ENCODE peak calls at places on chromosomes 11 and 22, in eight cellular contexts. One of them, this sample, is unnamed.

GRCh38 chr22:38106814-38107578 is 3.5 kb downstream of the BAIAP2L2 start:
- DNase-seq in endodermal cell: no peak
- DNase-seq in CD8-positive, alpha-beta memory T cell: no peak
- DNase-seq in esophagus squamous epithelium: no peak
- DNase-seq in coronary artery: no peak
- DNase-seq in lung: no peak
- DNase-seq in pancreas: no peak
- DNase-seq in endothelial cell of umbilical vein: no peak
- DNase-seq in this sample: no peak

GRCh38 chr11:29578806-29579205 is 438.0 kb downstream of the KCNA4 start:
- DNase-seq in endodermal cell: peak
- DNase-seq in CD8-positive, alpha-beta memory T cell: no peak
- DNase-seq in esophagus squamous epithelium: no peak
- DNase-seq in coronary artery: no peak
- DNase-seq in lung: no peak
- DNase-seq in pancreas: no peak
- DNase-seq in endothelial cell of umbilical vein: no peak
- DNase-seq in this sample: no peak

GRCh38 chr11:116614306-116615210 is 158.2 kb downstream of the BUD13 start:
- DNase-seq in endodermal cell: peak
- DNase-seq in CD8-positive, alpha-beta memory T cell: no peak
- DNase-seq in esophagus squamous epithelium: no peak
- DNase-seq in coronary artery: peak
- DNase-seq in lung: no peak
- DNase-seq in pancreas: no peak
- DNase-seq in endothelial cell of umbilical vein: no peak
- DNase-seq in this sample: no peak

GRCh38 chr22:31332886-31333285 is 13.3 kb downstream of the PATZ1 start:
- DNase-seq in endodermal cell: no peak
- DNase-seq in CD8-positive, alpha-beta memory T cell: no peak
- DNase-seq in esophagus squamous epithelium: no peak
- DNase-seq in coronary artery: no peak
- DNase-seq in lung: no peak
- DNase-seq in pancreas: no peak
- DNase-seq in endothelial cell of umbilical vein: no peak
- DNase-seq in this sample: no peak

GRCh38 chr22:38180841-38181452 is 683 bp downstream of the PLA2G6 start:
- DNase-seq in endodermal cell: peak
- DNase-seq in CD8-positive, alpha-beta memory T cell: no peak
- DNase-seq in esophagus squamous epithelium: no peak
- DNase-seq in coronary artery: no peak
- DNase-seq in lung: peak
- DNase-seq in pancreas: no peak
- DNase-seq in endothelial cell of umbilical vein: peak
- DNase-seq in this sample: no peak

GRCh38 chr22:24981066-24981465 is 28.6 kb downstream of the KIAA1671 start:
- DNase-seq in endodermal cell: no peak
- DNase-seq in CD8-positive, alpha-beta memory T cell: no peak
- DNase-seq in esophagus squamous epithelium: no peak
- DNase-seq in coronary artery: no peak
- DNase-seq in lung: no peak
- DNase-seq in pancreas: no peak
- DNase-seq in endothelial cell of umbilical vein: no peak
- DNase-seq in this sample: no peak

GRCh38 chr11:44814881-44815592 is 88.3 kb downstream of the TSPAN18 start:
- DNase-seq in endodermal cell: no peak
- DNase-seq in CD8-positive, alpha-beta memory T cell: no peak
- DNase-seq in esophagus squamous epithelium: no peak
- DNase-seq in coronary artery: no peak
- DNase-seq in lung: no peak
- DNase-seq in pancreas: no peak
- DNase-seq in endothelial cell of umbilical vein: no peak
- DNase-seq in this sample: no peak

GRCh38 chr11:76185931-76186401 is 20.3 kb downstream of the WNT11 start:
- DNase-seq in endodermal cell: no peak
- DNase-seq in CD8-positive, alpha-beta memory T cell: no peak
- DNase-seq in esophagus squamous epithelium: no peak
- DNase-seq in coronary artery: peak
- DNase-seq in lung: no peak
- DNase-seq in pancreas: no peak
- DNase-seq in endothelial cell of umbilical vein: no peak
- DNase-seq in this sample: no peak

GRCh38 chr11:112610996-112611795 is 350.0 kb upstream of the NCAM1 start:
- DNase-seq in endodermal cell: no peak
- DNase-seq in CD8-positive, alpha-beta memory T cell: no peak
- DNase-seq in esophagus squamous epithelium: no peak
- DNase-seq in coronary artery: no peak
- DNase-seq in lung: no peak
- DNase-seq in pancreas: no peak
- DNase-seq in endothelial cell of umbilical vein: peak
- DNase-seq in this sample: no peak

GRCh38 chr11:468036-468435 is 18.0 kb downstream of the PTDSS2 start:
- DNase-seq in endodermal cell: no peak
- DNase-seq in CD8-positive, alpha-beta memory T cell: no peak
- DNase-seq in esophagus squamous epithelium: no peak
- DNase-seq in coronary artery: no peak
- DNase-seq in lung: no peak
- DNase-seq in pancreas: no peak
- DNase-seq in endothelial cell of umbilical vein: no peak
- DNase-seq in this sample: no peak
- H3K4me3 ChIP-seq in endodermal cell: no peak
- H3K4me3 ChIP-seq in CD8-positive, alpha-beta memory T cell: no peak
- H3K4me3 ChIP-seq in esophagus squamous epithelium: no peak
- H3K4me3 ChIP-seq in coronary artery: no peak
- H3K4me3 ChIP-seq in lung: no peak
- H3K4me3 ChIP-seq in pancreas: no peak
- H3K4me3 ChIP-seq in endothelial cell of umbilical vein: no peak
- H3K4me3 ChIP-seq in this sample: no peak

GRCh38 chr11:304061-304506 is 3.5 kb upstream of the IFITM2 start:
- DNase-seq in endodermal cell: no peak
- DNase-seq in CD8-positive, alpha-beta memory T cell: no peak
- DNase-seq in esophagus squamous epithelium: no peak
- DNase-seq in coronary artery: no peak
- DNase-seq in lung: no peak
- DNase-seq in pancreas: peak
- DNase-seq in endothelial cell of umbilical vein: no peak
- DNase-seq in this sample: no peak

GRCh38 chr11:304915-305833 is 2.4 kb upstream of the IFITM2 start:
- DNase-seq in endodermal cell: peak
- DNase-seq in CD8-positive, alpha-beta memory T cell: no peak
- DNase-seq in esophagus squamous epithelium: no peak
- DNase-seq in coronary artery: no peak
- DNase-seq in lung: no peak
- DNase-seq in pancreas: no peak
- DNase-seq in endothelial cell of umbilical vein: peak
- DNase-seq in this sample: peak

GRCh38 chr11:303359-303758 is 4.0 kb upstream of the IFITM5 start:
- DNase-seq in endodermal cell: no peak
- DNase-seq in CD8-positive, alpha-beta memory T cell: no peak
- DNase-seq in esophagus squamous epithelium: no peak
- DNase-seq in coronary artery: no peak
- DNase-seq in lung: no peak
- DNase-seq in pancreas: no peak
- DNase-seq in endothelial cell of umbilical vein: no peak
- DNase-seq in this sample: no peak

GRCh38 chr11:306645-307371 is 808 bp upstream of the IFITM2 start:
- DNase-seq in endodermal cell: no peak
- DNase-seq in CD8-positive, alpha-beta memory T cell: no peak
- DNase-seq in esophagus squamous epithelium: no peak
- DNase-seq in coronary artery: no peak
- DNase-seq in lung: no peak
- DNase-seq in pancreas: no peak
- DNase-seq in endothelial cell of umbilical vein: no peak
- DNase-seq in this sample: no peak

DNA sequence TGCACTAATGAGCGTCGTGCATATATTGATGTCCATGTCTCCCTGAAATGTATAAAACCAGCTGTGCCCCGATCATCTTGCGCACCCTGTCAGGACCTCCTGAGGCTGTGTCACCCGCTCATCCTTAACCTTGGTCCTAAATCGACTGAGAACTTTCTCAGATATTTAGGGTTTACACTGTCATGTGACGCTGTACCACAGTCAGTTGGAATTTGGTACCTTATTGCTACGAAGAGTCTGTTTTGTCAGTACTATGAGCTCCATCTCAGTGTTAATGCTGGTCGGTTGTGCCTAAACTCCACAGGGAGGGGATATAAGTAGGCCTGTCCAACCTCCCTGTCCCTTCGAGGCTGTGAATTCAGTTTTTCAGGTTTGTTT is 1.8 kb upstream of the IFITM2 start:
- DNase-seq in endodermal cell: no peak
- DNase-seq in CD8-positive, alpha-beta memory T cell: no peak
- DNase-seq in esophagus squamous epithelium: no peak
- DNase-seq in coronary artery: no peak
- DNase-seq in lung: no peak
- DNase-seq in pancreas: no peak
- DNase-seq in endothelial cell of umbilical vein: no peak
- DNase-seq in this sample: no peak
- H3K27ac ChIP-seq in endodermal cell: no peak
- H3K27ac ChIP-seq in CD8-positive, alpha-beta memory T cell: no peak
- H3K27ac ChIP-seq in esophagus squamous epithelium: no peak
- H3K27ac ChIP-seq in coronary artery: no peak
- H3K27ac ChIP-seq in lung: peak
- H3K27ac ChIP-seq in pancreas: no peak
- H3K27ac ChIP-seq in endothelial cell of umbilical vein: no peak
- H3K27ac ChIP-seq in this sample: no peak

DNA sequence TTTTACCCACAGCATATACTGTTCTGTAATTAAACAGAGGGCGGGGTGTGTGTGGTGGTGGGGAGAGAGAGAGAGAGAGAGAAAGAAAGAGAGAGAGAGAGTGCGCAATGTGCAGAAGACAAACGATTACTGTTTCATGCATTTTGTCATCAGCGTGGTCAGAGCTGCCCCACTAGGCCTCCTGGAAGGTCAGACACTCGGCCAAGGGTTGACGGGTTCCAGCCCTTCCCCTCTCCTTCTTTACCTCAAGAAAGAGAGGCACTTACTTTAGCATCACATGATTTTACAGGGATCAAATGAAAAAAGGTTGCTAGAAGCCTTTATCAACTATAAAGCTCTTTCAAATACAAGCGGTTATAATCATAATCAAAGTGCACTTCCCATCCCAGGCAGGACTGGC is 269.2 kb upstream of the SORL1-AS1 start:
- DNase-seq in endodermal cell: no peak
- DNase-seq in CD8-positive, alpha-beta memory T cell: no peak
- DNase-seq in esophagus squamous epithelium: no peak
- DNase-seq in coronary artery: no peak
- DNase-seq in lung: no peak
- DNase-seq in pancreas: no peak
- DNase-seq in endothelial cell of umbilical vein: no peak
- DNase-seq in this sample: no peak
- H3K4me3 ChIP-seq in endodermal cell: peak
- H3K4me3 ChIP-seq in CD8-positive, alpha-beta memory T cell: no peak
- H3K4me3 ChIP-seq in esophagus squamous epithelium: peak
- H3K4me3 ChIP-seq in coronary artery: peak
- H3K4me3 ChIP-seq in lung: no peak
- H3K4me3 ChIP-seq in pancreas: no peak
- H3K4me3 ChIP-seq in endothelial cell of umbilical vein: no peak
- H3K4me3 ChIP-seq in this sample: peak

DNA sequence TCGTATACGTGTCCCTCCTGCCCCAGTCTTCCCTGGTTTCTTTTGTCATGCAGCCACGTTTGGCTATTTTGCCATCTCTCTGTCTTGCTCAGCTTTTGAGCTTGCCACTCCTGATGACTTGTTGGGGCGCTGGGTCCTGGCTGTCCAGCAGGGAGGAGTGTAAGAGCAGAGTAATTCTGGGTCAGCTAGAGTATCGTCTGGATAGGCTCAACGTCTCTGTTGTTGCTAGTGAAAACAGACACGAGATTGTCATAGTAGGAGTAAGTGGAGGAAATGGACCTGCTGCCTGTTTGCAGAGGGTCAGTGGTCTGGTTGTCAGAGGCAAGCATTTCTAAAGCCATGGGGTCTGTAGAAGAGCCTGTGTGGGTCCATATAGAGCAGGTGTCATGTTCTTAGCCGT is 83.0 kb downstream of the PPP6R3 start:
- DNase-seq in endodermal cell: no peak
- DNase-seq in CD8-positive, alpha-beta memory T cell: no peak
- DNase-seq in esophagus squamous epithelium: no peak
- DNase-seq in coronary artery: no peak
- DNase-seq in lung: no peak
- DNase-seq in pancreas: no peak
- DNase-seq in endothelial cell of umbilical vein: no peak
- DNase-seq in this sample: no peak
- H3K27ac ChIP-seq in endodermal cell: no peak
- H3K27ac ChIP-seq in CD8-positive, alpha-beta memory T cell: no peak
- H3K27ac ChIP-seq in esophagus squamous epithelium: no peak
- H3K27ac ChIP-seq in coronary artery: no peak
- H3K27ac ChIP-seq in lung: no peak
- H3K27ac ChIP-seq in pancreas: no peak
- H3K27ac ChIP-seq in endothelial cell of umbilical vein: no peak
- H3K27ac ChIP-seq in this sample: no peak

GRCh38 chr11:69640995-69641581 is at the start of gene CCND1:
- DNase-seq in endodermal cell: peak
- DNase-seq in CD8-positive, alpha-beta memory T cell: no peak
- DNase-seq in esophagus squamous epithelium: no peak
- DNase-seq in coronary artery: peak
- DNase-seq in lung: peak
- DNase-seq in pancreas: peak
- DNase-seq in endothelial cell of umbilical vein: peak
- DNase-seq in this sample: peak
- H3K4me3 ChIP-seq in endodermal cell: peak
- H3K4me3 ChIP-seq in CD8-positive, alpha-beta memory T cell: peak
- H3K4me3 ChIP-seq in esophagus squamous epithelium: peak
- H3K4me3 ChIP-seq in coronary artery: peak
- H3K4me3 ChIP-seq in lung: peak
- H3K4me3 ChIP-seq in pancreas: peak
- H3K4me3 ChIP-seq in endothelial cell of umbilical vein: peak
- H3K4me3 ChIP-seq in this sample: peak

GRCh38 chr11:128796275-128796674 is 70.8 kb downstream of the KCNJ1 start:
- DNase-seq in endodermal cell: no peak
- DNase-seq in CD8-positive, alpha-beta memory T cell: no peak
- DNase-seq in esophagus squamous epithelium: no peak
- DNase-seq in coronary artery: no peak
- DNase-seq in lung: no peak
- DNase-seq in pancreas: no peak
- DNase-seq in endothelial cell of umbilical vein: no peak
- DNase-seq in this sample: no peak
- H3K27ac ChIP-seq in endodermal cell: no peak
- H3K27ac ChIP-seq in CD8-positive, alpha-beta memory T cell: no peak
- H3K27ac ChIP-seq in esophagus squamous epithelium: no peak
- H3K27ac ChIP-seq in coronary artery: no peak
- H3K27ac ChIP-seq in lung: no peak
- H3K27ac ChIP-seq in pancreas: no peak
- H3K27ac ChIP-seq in endothelial cell of umbilical vein: no peak
- H3K27ac ChIP-seq in this sample: no peak

GRCh38 chr11:34632105-34632780 is 11.3 kb downstream of the EHF start:
- DNase-seq in endodermal cell: peak
- DNase-seq in CD8-positive, alpha-beta memory T cell: no peak
- DNase-seq in esophagus squamous epithelium: no peak
- DNase-seq in coronary artery: no peak
- DNase-seq in lung: no peak
- DNase-seq in pancreas: peak
- DNase-seq in endothelial cell of umbilical vein: no peak
- DNase-seq in this sample: no peak
- H3K4me3 ChIP-seq in endodermal cell: no peak
- H3K4me3 ChIP-seq in CD8-positive, alpha-beta memory T cell: no peak
- H3K4me3 ChIP-seq in esophagus squamous epithelium: peak
- H3K4me3 ChIP-seq in coronary artery: no peak
- H3K4me3 ChIP-seq in lung: no peak
- H3K4me3 ChIP-seq in pancreas: peak
- H3K4me3 ChIP-seq in endothelial cell of umbilical vein: no peak
- H3K4me3 ChIP-seq in this sample: no peak